ENCODE peak calls at places on chromosomes 13 and 19, in ten cellular contexts. O is heart left ventricle, E is astrocyte, I is A673, N is PC-3, J is brain microvascular endothelial cell, X is pancreas, Q is fibroblast of lung, F is lower lobe of right lung, G is transverse colon. T is an unnamed sample. For H3K36me3, the result is how much of the 10 kb centered on the place peaks cover.

GRCh38 chr13:23547000-23547590 is 23.1 kb upstream of the TNFRSF19 start:
- DNase-seq in O (peak), E (peak), I (no peak), N (no peak), J (no peak), X (no peak), Q (peak), F (no peak), G (peak), T (no peak)

GRCh38 chr19:50230379-50231351 is 27.2 kb downstream of the MYH14 start:
- DNase-seq in O (no peak), E (no peak), I (no peak), N (no peak), J (no peak), X (no peak), Q (no peak), F (no peak), G (no peak), T (no peak)

GRCh38 chr13:79483302-79483701 is 2.3 kb downstream of the NDFIP2 start:
- DNase-seq in O (no peak), E (peak), I (no peak), N (peak), J (peak), X (no peak), Q (peak), F (no peak), G (no peak), T (no peak)

GRCh38 chr19:45474941-45475516 is 7.2 kb downstream of the FOSB start:
- DNase-seq in O (no peak), E (no peak), I (no peak), N (no peak), J (peak), X (no peak), Q (no peak), F (no peak), G (no peak), T (no peak)

GRCh38 chr13:80050252-80050651 is 290.7 kb downstream of the SPRY2 start:
- DNase-seq in O (no peak), E (peak), I (no peak), N (no peak), J (no peak), X (no peak), Q (no peak), F (no peak), G (no peak), T (no peak)

GRCh38 chr13:113148407-113148806 is 10.0 kb upstream of the PROZ start:
- DNase-seq in O (no peak), E (no peak), I (no peak), N (no peak), J (no peak), X (no peak), Q (no peak), F (no peak), G (no peak), T (no peak)

GRCh38 chr13:26557393-26558073 is at the start of gene WASF3:
- DNase-seq in O (peak), E (peak), I (peak), N (peak), J (peak), X (peak), Q (peak), F (peak), G (peak), T (peak)

GRCh38 chr13:27466513-27466912 is 16.1 kb upstream of the MTIF3 start:
- DNase-seq in O (no peak), E (no peak), I (no peak), N (no peak), J (no peak), X (peak), Q (no peak), F (no peak), G (no peak), T (no peak)

GRCh38 chr13:49958321-49958720 is 22.2 kb upstream of the SPRYD7 start:
- DNase-seq in O (no peak), E (peak), I (no peak), N (no peak), J (no peak), X (no peak), Q (no peak), F (no peak), G (no peak), T (no peak)

GRCh38 chr13:74316531-74316930 is 182.3 kb upstream of the KLF12 start:
- DNase-seq in O (no peak), E (peak), I (no peak), N (peak), J (no peak), X (no peak), Q (peak), F (no peak), G (no peak), T (no peak)

GRCh38 chr13:110855363-110855762 is 59.5 kb downstream of the ANKRD10 start:
- DNase-seq in O (no peak), E (no peak), I (no peak), N (no peak), J (no peak), X (no peak), Q (no peak), F (no peak), G (no peak), T (no peak)

GRCh38 chr13:30097695-30098094 is 209.7 kb downstream of the KATNAL1 start:
- DNase-seq in O (no peak), E (no peak), I (no peak), N (no peak), J (no peak), X (no peak), Q (no peak), F (no peak), G (no peak), T (no peak)

GRCh38 chr19:27776524-27776923 is 1436.4 kb downstream of the UQCRFS1 start:
- DNase-seq in O (no peak), E (no peak), I (no peak), N (no peak), J (no peak), X (no peak), Q (no peak), F (no peak), G (no peak), T (no peak)

GRCh38 chr19:27774337-27774736 is 1438.6 kb downstream of the UQCRFS1 start:
- DNase-seq in O (no peak), E (no peak), I (peak), N (peak), J (no peak), X (no peak), Q (no peak), F (no peak), G (no peak), T (no peak)

GRCh38 chr19:27776020-27776419 is 1436.9 kb downstream of the UQCRFS1 start:
- DNase-seq in O (no peak), E (no peak), I (peak), N (peak), J (peak), X (no peak), Q (peak), F (no peak), G (no peak), T (no peak)

GRCh38 chr19:27774827-27775226 is 1438.1 kb downstream of the UQCRFS1 start:
- DNase-seq in O (no peak), E (no peak), I (peak), N (peak), J (no peak), X (no peak), Q (no peak), F (no peak), G (no peak), T (no peak)

DNA sequence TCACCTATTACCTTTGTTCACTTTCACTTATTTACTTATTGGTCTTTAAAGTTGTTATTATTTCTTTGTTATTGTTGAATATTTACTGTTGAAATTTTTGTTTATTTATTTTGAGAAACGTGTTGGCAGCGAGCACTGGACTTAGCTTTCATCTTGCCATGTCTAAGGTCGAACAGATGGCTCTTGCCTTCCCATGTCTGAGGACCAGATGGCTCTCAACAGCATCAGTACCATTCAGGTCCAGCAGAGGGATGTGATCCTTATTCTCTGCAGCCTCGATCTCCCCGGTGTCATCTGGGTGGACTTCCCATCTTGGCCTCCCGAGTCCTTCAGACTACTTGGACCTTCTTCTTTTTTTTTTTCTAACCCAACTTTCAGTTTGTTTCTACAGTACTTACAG is 1437.6 kb downstream of the UQCRFS1 start:
- DNase-seq in O (no peak), E (no peak), I (peak), N (no peak), J (no peak), X (no peak), Q (no peak), F (no peak), G (no peak), T (no peak)
- TF ChIP-seq CTCF in O (no peak), E (no peak), I (no peak), N (no peak), J (peak), X (no peak), Q (no peak), F (no peak), G (no peak), T (no peak)

DNA sequence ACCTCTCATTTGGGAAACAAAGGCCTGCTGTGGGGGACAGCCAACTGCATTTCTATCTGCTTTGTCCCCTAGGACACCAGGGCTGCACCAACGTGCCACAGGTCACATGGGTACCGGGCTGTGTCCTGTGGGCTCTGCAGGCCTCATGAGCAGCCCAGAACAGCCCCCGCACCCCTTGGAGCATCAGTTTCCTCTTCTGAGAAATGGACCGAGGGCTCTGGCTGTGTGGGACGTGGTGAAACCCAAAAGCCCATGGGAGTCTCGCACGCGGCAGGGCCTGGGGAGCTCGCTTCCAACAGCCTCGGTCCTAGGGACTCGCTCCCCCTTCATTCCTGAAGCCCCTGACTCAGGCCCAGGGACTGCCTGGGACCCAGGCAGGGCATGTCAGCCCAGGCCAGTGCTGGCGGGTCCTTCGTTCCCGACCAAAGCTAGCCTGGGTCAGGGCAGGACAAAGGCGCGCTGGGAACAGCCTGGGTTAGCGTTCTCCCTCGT is 4.7 kb downstream of the TCF3 start:
- DNase-seq in O (peak), E (no peak), I (no peak), N (no peak), J (no peak), X (no peak), Q (no peak), F (no peak), G (no peak), T (no peak)
- H3K4me3 ChIP-seq in O (no peak), E (no peak), I (no peak), N (no peak), J (no peak), X (no peak), Q (no peak), F (no peak), G (no peak), T (no peak)

GRCh38 chr19:55666343-55667005 is 8.6 kb upstream of the EPN1 start:
- DNase-seq in O (no peak), E (no peak), I (no peak), N (no peak), J (no peak), X (no peak), Q (no peak), F (no peak), G (no peak), T (no peak)
- H3K36me3 ChIP-seq in O (half or more), E (under half), I (half or more), N (half or more), J (half or more), X (under half), Q (half or more), F (half or more), G (under half), T (under half)

GRCh38 chr13:73225983-73226382 is 167.2 kb downstream of the KLF5 start:
- DNase-seq in O (no peak), E (no peak), I (no peak), N (no peak), J (no peak), X (no peak), Q (no peak), F (no peak), G (no peak), T (no peak)

GRCh38 chr13:73224708-73225107 is 165.9 kb downstream of the KLF5 start:
- DNase-seq in O (no peak), E (peak), I (no peak), N (peak), J (no peak), X (no peak), Q (no peak), F (no peak), G (no peak), T (no peak)

GRCh38 chr13:73230714-73231113 is 171.9 kb downstream of the KLF5 start:
- DNase-seq in O (no peak), E (no peak), I (no peak), N (no peak), J (no peak), X (no peak), Q (no peak), F (no peak), G (no peak), T (no peak)

GRCh38 chr13:73231456-73231855 is 172.7 kb downstream of the KLF5 start:
- DNase-seq in O (no peak), E (no peak), I (peak), N (no peak), J (no peak), X (no peak), Q (no peak), F (no peak), G (no peak), T (no peak)

GRCh38 chr13:73228546-73228945 is 169.7 kb downstream of the KLF5 start:
- DNase-seq in O (no peak), E (no peak), I (peak), N (peak), J (no peak), X (no peak), Q (no peak), F (no peak), G (no peak), T (no peak)
- TF ChIP-seq CTCF in O (no peak), E (no peak), I (peak), N (peak), J (peak), X (no peak), Q (no peak), F (no peak), G (no peak), T (no peak)